ENCODE peak calls at places on chromosomes 5 and 9, in seven cellular contexts. K is lung, Q is SJCRH30, X is body of pancreas, O is tibial nerve, S is dorsolateral prefrontal cortex, H is uterus. B is an unnamed sample.

GRCh38 chr9:80699551-80699998 is 989.8 kb downstream of the TLE1 start:
- DNase-seq in K (no peak), Q (peak), X (no peak), O (no peak), S (no peak), H (no peak), B (no peak)

GRCh38 chr9:94084314-94084713 is at the start of gene PTPDC1:
- DNase-seq in K (no peak), Q (no peak), X (no peak), O (peak), S (peak), H (peak), B (no peak)

GRCh38 chr9:75906531-75906930 is 16.1 kb downstream of the PCSK5 start:
- DNase-seq in K (no peak), Q (no peak), X (no peak), O (no peak), S (no peak), H (no peak), B (no peak)

GRCh38 chr5:9467199-9468069 is 78.4 kb downstream of the SEMA5A start:
- DNase-seq in K (no peak), Q (no peak), X (peak), O (no peak), S (no peak), H (no peak), B (no peak)

GRCh38 chr9:132235894-132236661 is 74.2 kb downstream of the NTNG2 start:
- DNase-seq in K (peak), Q (peak), X (peak), O (peak), S (peak), H (peak), B (peak)

GRCh38 chr5:15598294-15598902 is 98.4 kb downstream of the FBXL7 start:
- DNase-seq in K (no peak), Q (peak), X (no peak), O (peak), S (no peak), H (no peak), B (peak)

GRCh38 chr9:131608469-131609115 is 63.3 kb downstream of the PRRT1B start:
- DNase-seq in K (peak), Q (peak), X (peak), O (peak), S (peak), H (peak), B (no peak)

GRCh38 chr5:158801286-158801685 is 298.4 kb downstream of the EBF1 start:
- DNase-seq in K (no peak), Q (no peak), X (no peak), O (no peak), S (no peak), H (no peak), B (no peak)

GRCh38 chr9:4662108-4662988 is at the start of gene PLPP6:
- DNase-seq in K (peak), Q (peak), X (peak), O (peak), S (peak), H (peak), B (peak)

GRCh38 chr9:135004772-135005171 is 82.7 kb upstream of the OLFM1 start:
- DNase-seq in K (no peak), Q (no peak), X (no peak), O (no peak), S (no peak), H (no peak), B (no peak)

GRCh38 chr9:127083598-127083997 is 38.8 kb downstream of the ANGPTL2 start:
- DNase-seq in K (no peak), Q (no peak), X (no peak), O (no peak), S (no peak), H (peak), B (no peak)

GRCh38 chr5:144547098-144547499 is 376.4 kb downstream of the KCTD16 start:
- DNase-seq in K (no peak), Q (no peak), X (no peak), O (no peak), S (no peak), H (no peak), B (no peak)

GRCh38 chr5:106094836-106095235 is 1575.9 kb downstream of the EFNA5 start:
- DNase-seq in K (no peak), Q (no peak), X (no peak), O (no peak), S (no peak), H (no peak), B (no peak)

GRCh38 chr5:151825445-151825844 is 53.7 kb downstream of the G3BP1 start:
- DNase-seq in K (peak), Q (peak), X (peak), O (peak), S (peak), H (peak), B (peak)

GRCh38 chr5:158877124-158877581 is 222.6 kb downstream of the EBF1 start:
- DNase-seq in K (no peak), Q (no peak), X (no peak), O (no peak), S (no peak), H (no peak), B (no peak)

GRCh38 chr9:36543916-36544315 is 28.8 kb upstream of the MELK start:
- DNase-seq in K (peak), Q (peak), X (no peak), O (peak), S (no peak), H (no peak), B (no peak)

GRCh38 chr9:75687359-75687953 is 203.0 kb upstream of the PCSK5 start:
- DNase-seq in K (no peak), Q (no peak), X (no peak), O (no peak), S (no peak), H (no peak), B (no peak)

GRCh38 chr5:160423025-160423554 is 1.4 kb downstream of the PTTG1 start:
- DNase-seq in K (no peak), Q (no peak), X (no peak), O (no peak), S (no peak), H (no peak), B (no peak)

GRCh38 chr5:78912796-78913195 is 72.3 kb downstream of the ARSB start:
- DNase-seq in K (no peak), Q (no peak), X (no peak), O (no peak), S (no peak), H (peak), B (no peak)

GRCh38 chr5:154479944-154480750 is 2.1 kb upstream of the HAND1 start:
- DNase-seq in K (no peak), Q (no peak), X (no peak), O (no peak), S (no peak), H (no peak), B (no peak)

GRCh38 chr5:178545156-178545555 is 45.0 kb downstream of the COL23A1 start:
- DNase-seq in K (no peak), Q (no peak), X (no peak), O (no peak), S (no peak), H (no peak), B (no peak)

GRCh38 chr9:87069690-87070089 is 122.4 kb upstream of the GAS1 start:
- DNase-seq in K (no peak), Q (no peak), X (no peak), O (no peak), S (no peak), H (no peak), B (no peak)

GRCh38 chr9:6788175-6789016 is 30.6 kb downstream of the KDM4C start:
- DNase-seq in K (no peak), Q (no peak), X (peak), O (no peak), S (peak), H (no peak), B (no peak)

GRCh38 chr5:90473321-90474234 is 993 bp downstream of the MBLAC2 start:
- DNase-seq in K (peak), Q (peak), X (peak), O (peak), S (peak), H (peak), B (peak)
- H3K27ac ChIP-seq in K (peak), Q (peak), X (peak), O (peak), S (peak), H (peak), B (peak)

DNA sequence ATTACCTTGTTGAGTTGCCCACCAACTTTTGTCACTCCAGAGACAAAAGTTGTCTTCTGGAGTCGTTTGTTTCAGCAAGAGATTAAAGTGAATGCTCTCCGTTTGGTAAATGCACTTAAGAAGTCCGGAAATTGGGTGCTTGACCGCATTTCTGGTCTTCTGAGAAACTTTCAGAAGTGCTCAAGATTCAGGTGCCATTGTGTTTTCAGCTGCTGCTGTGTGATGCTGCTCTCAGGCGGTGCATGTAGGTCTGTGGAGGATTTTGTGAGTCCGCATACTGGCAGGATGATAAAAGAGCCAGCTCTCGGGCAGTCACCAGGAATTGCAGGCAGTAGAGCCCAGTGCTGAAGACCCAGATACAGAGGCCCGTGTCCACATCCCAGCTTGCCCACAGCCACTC is 5.9 kb upstream of the NFIL3 start:
- DNase-seq in K (no peak), Q (no peak), X (no peak), O (no peak), S (no peak), H (no peak), B (no peak)
- H3K27ac ChIP-seq in K (no peak), Q (no peak), X (no peak), O (no peak), S (no peak), H (no peak), B (no peak)

GRCh38 chr5:132259061-132259851 is 1.8 kb downstream of the PDLIM4 start:
- DNase-seq in K (no peak), Q (peak), X (peak), O (peak), S (peak), H (peak), B (peak)
- H3K27ac ChIP-seq in K (no peak), Q (peak), X (no peak), O (peak), S (peak), H (peak), B (peak)

DNA sequence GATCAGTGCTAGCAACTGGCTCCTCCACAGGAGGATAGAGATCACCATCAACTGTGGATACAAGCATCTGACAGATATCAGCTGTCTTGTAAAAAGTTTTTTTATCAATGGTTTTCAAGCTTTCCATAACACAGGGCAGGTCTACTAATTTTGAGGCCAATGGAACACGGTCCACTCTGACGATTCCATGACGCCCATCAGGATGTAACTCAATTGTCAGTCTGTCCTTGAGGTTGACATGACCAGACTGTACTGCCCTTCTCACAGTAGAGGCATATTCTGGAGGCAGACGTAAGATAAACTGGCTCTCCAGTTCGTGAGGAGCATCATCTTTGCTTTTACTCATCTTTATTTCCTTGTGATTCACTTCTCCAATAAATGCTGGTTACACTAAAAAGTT is 885 bp downstream of the TAF7 start:
- DNase-seq in K (no peak), Q (no peak), X (no peak), O (no peak), S (no peak), H (no peak), B (no peak)
- H3K27ac ChIP-seq in K (peak), Q (peak), X (no peak), O (peak), S (peak), H (peak), B (no peak)

DNA sequence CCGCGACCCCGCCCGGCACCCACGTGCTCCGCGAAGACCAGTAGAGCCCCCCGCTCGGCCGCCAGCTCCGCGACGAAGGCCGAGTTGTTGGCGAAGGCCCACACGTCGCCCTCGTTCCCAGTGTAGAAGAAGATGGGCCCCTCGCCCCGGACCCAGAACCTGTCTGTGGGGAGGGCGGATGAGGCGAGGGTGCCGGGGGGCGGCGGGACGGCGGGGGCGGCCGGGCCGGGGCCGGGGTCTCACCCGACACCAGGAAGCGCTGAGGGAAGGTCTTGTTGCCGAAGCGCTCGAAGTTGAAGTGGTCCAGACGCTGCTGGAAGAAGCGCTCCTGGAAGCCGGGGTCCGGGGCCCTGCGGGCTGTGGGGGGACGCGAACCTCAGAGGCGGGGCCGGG is 317 bp downstream of the DPP7 start:
- DNase-seq in K (no peak), Q (no peak), X (no peak), O (no peak), S (no peak), H (no peak), B (no peak)
- H3K27ac ChIP-seq in K (no peak), Q (no peak), X (no peak), O (no peak), S (peak), H (peak), B (peak)

DNA sequence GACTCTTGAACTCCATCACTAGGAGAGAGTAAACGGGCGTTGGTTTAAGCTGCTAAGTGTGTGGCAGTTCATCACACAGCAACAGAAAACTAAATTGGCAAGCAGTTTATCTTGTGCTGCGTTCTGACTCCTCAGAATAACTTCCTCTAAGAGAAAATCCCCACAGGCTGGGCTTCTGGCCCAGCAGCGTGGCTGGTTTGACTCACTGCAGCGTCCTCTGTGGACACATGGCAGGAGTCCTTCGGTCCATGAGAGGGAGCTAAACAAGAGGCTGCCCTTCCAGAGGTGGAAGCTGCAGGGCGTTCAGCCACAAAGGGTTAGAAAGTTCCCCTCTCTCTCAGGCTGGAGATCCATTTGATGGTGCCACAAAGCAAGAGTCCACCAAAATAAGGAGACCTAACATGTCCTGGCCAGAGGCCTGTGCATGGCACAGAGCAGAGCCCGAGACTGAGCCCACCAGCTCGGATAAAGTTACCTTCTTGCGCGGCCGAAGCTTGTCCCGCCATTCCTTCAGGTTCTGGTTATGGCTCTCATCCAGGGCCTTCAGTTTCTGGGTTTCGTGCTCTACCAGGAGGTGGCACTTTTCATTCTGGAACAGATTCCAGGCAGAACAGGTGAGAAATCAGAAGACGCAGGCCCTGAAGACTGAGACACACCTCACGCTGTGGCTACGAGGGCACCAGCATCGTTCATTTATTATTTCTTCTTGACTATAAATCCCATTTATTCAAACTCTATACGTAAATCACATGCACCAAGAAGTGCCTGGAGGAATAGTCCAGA is 46.2 kb upstream of the FBXW11 start:
- DNase-seq in K (no peak), Q (no peak), X (peak), O (no peak), S (peak), H (no peak), B (no peak)
- H3K27ac ChIP-seq in K (peak), Q (no peak), X (no peak), O (peak), S (no peak), H (no peak), B (no peak)

B was measured in WERI-Rb-1.